ENCODE peak calls at places on chromosomes 5 and 9, in nine cellular contexts. One of them, this sample, is unnamed.

GRCh38 chr5:96408841-96409458 is 24.1 kb downstream of the PCSK1 start:
- DNase-seq in naive thymus-derived CD4-positive, alpha-beta T cell: no peak
- DNase-seq in NCI-H2029: no peak
- DNase-seq in HT1080: no peak
- DNase-seq in KBM-7: no peak
- DNase-seq in stimulated activated CD4-positive, alpha-beta T cell treated with anti-CD3 and anti-CD28 coated beads, Interleukin-1b, Interleukin-23, amount 100 ng/mL, for 1 hour: no peak
- DNase-seq in activated T-cell treated with anti-CD3 and anti-CD28 coated beads for 1 hour: no peak
- DNase-seq in neuronal stem cell: no peak
- DNase-seq in T-helper 2 cell: no peak
- DNase-seq in this sample: no peak

GRCh38 chr5:17277907-17278306 is 60.5 kb downstream of the BASP1 start:
- DNase-seq in naive thymus-derived CD4-positive, alpha-beta T cell: no peak
- DNase-seq in NCI-H2029: no peak
- DNase-seq in HT1080: no peak
- DNase-seq in KBM-7: no peak
- DNase-seq in stimulated activated CD4-positive, alpha-beta T cell treated with anti-CD3 and anti-CD28 coated beads, Interleukin-1b, Interleukin-23, amount 100 ng/mL, for 1 hour: no peak
- DNase-seq in activated T-cell treated with anti-CD3 and anti-CD28 coated beads for 1 hour: no peak
- DNase-seq in neuronal stem cell: no peak
- DNase-seq in T-helper 2 cell: no peak
- DNase-seq in this sample: no peak

GRCh38 chr5:154590093-154590724 is 112.2 kb upstream of the HAND1 start:
- DNase-seq in naive thymus-derived CD4-positive, alpha-beta T cell: no peak
- DNase-seq in NCI-H2029: no peak
- DNase-seq in HT1080: no peak
- DNase-seq in KBM-7: no peak
- DNase-seq in stimulated activated CD4-positive, alpha-beta T cell treated with anti-CD3 and anti-CD28 coated beads, Interleukin-1b, Interleukin-23, amount 100 ng/mL, for 1 hour: no peak
- DNase-seq in activated T-cell treated with anti-CD3 and anti-CD28 coated beads for 1 hour: no peak
- DNase-seq in neuronal stem cell: no peak
- DNase-seq in T-helper 2 cell: no peak
- DNase-seq in this sample: no peak

GRCh38 chr5:40334242-40334635 is 345.5 kb upstream of the PTGER4 start:
- DNase-seq in naive thymus-derived CD4-positive, alpha-beta T cell: no peak
- DNase-seq in NCI-H2029: no peak
- DNase-seq in HT1080: no peak
- DNase-seq in KBM-7: no peak
- DNase-seq in stimulated activated CD4-positive, alpha-beta T cell treated with anti-CD3 and anti-CD28 coated beads, Interleukin-1b, Interleukin-23, amount 100 ng/mL, for 1 hour: no peak
- DNase-seq in activated T-cell treated with anti-CD3 and anti-CD28 coated beads for 1 hour: no peak
- DNase-seq in neuronal stem cell: no peak
- DNase-seq in T-helper 2 cell: no peak
- DNase-seq in this sample: no peak

GRCh38 chr5:21810737-21811316 is 1042.3 kb downstream of the CDH12 start:
- DNase-seq in naive thymus-derived CD4-positive, alpha-beta T cell: no peak
- DNase-seq in NCI-H2029: peak
- DNase-seq in HT1080: no peak
- DNase-seq in KBM-7: peak
- DNase-seq in stimulated activated CD4-positive, alpha-beta T cell treated with anti-CD3 and anti-CD28 coated beads, Interleukin-1b, Interleukin-23, amount 100 ng/mL, for 1 hour: no peak
- DNase-seq in activated T-cell treated with anti-CD3 and anti-CD28 coated beads for 1 hour: no peak
- DNase-seq in neuronal stem cell: peak
- DNase-seq in T-helper 2 cell: no peak
- DNase-seq in this sample: no peak

GRCh38 chr9:93093449-93094293 is 2.3 kb upstream of the CARD19 start:
- DNase-seq in naive thymus-derived CD4-positive, alpha-beta T cell: no peak
- DNase-seq in NCI-H2029: no peak
- DNase-seq in HT1080: no peak
- DNase-seq in KBM-7: peak
- DNase-seq in stimulated activated CD4-positive, alpha-beta T cell treated with anti-CD3 and anti-CD28 coated beads, Interleukin-1b, Interleukin-23, amount 100 ng/mL, for 1 hour: no peak
- DNase-seq in activated T-cell treated with anti-CD3 and anti-CD28 coated beads for 1 hour: no peak
- DNase-seq in neuronal stem cell: no peak
- DNase-seq in T-helper 2 cell: no peak
- DNase-seq in this sample: peak

GRCh38 chr5:160651682-160652645 is 200.0 kb downstream of the ATP10B start:
- DNase-seq in naive thymus-derived CD4-positive, alpha-beta T cell: no peak
- DNase-seq in NCI-H2029: peak
- DNase-seq in HT1080: no peak
- DNase-seq in KBM-7: no peak
- DNase-seq in stimulated activated CD4-positive, alpha-beta T cell treated with anti-CD3 and anti-CD28 coated beads, Interleukin-1b, Interleukin-23, amount 100 ng/mL, for 1 hour: no peak
- DNase-seq in activated T-cell treated with anti-CD3 and anti-CD28 coated beads for 1 hour: no peak
- DNase-seq in neuronal stem cell: no peak
- DNase-seq in T-helper 2 cell: no peak
- DNase-seq in this sample: no peak

GRCh38 chr5:147835386-147835798 is 3.9 kb upstream of the SPINK1 start:
- DNase-seq in naive thymus-derived CD4-positive, alpha-beta T cell: no peak
- DNase-seq in NCI-H2029: peak
- DNase-seq in HT1080: no peak
- DNase-seq in KBM-7: no peak
- DNase-seq in stimulated activated CD4-positive, alpha-beta T cell treated with anti-CD3 and anti-CD28 coated beads, Interleukin-1b, Interleukin-23, amount 100 ng/mL, for 1 hour: no peak
- DNase-seq in activated T-cell treated with anti-CD3 and anti-CD28 coated beads for 1 hour: no peak
- DNase-seq in neuronal stem cell: no peak
- DNase-seq in T-helper 2 cell: no peak
- DNase-seq in this sample: no peak

GRCh38 chr5:137714931-137715330 is 21.0 kb downstream of the KLHL3 start:
- DNase-seq in naive thymus-derived CD4-positive, alpha-beta T cell: no peak
- DNase-seq in NCI-H2029: no peak
- DNase-seq in HT1080: no peak
- DNase-seq in KBM-7: no peak
- DNase-seq in stimulated activated CD4-positive, alpha-beta T cell treated with anti-CD3 and anti-CD28 coated beads, Interleukin-1b, Interleukin-23, amount 100 ng/mL, for 1 hour: no peak
- DNase-seq in activated T-cell treated with anti-CD3 and anti-CD28 coated beads for 1 hour: no peak
- DNase-seq in neuronal stem cell: no peak
- DNase-seq in T-helper 2 cell: no peak
- DNase-seq in this sample: no peak

GRCh38 chr5:141565826-141566575 is 52.8 kb downstream of the DIAPH1 start:
- DNase-seq in naive thymus-derived CD4-positive, alpha-beta T cell: no peak
- DNase-seq in NCI-H2029: no peak
- DNase-seq in HT1080: no peak
- DNase-seq in KBM-7: no peak
- DNase-seq in stimulated activated CD4-positive, alpha-beta T cell treated with anti-CD3 and anti-CD28 coated beads, Interleukin-1b, Interleukin-23, amount 100 ng/mL, for 1 hour: no peak
- DNase-seq in activated T-cell treated with anti-CD3 and anti-CD28 coated beads for 1 hour: no peak
- DNase-seq in neuronal stem cell: no peak
- DNase-seq in T-helper 2 cell: no peak
- DNase-seq in this sample: no peak

GRCh38 chr9:34254141-34254913 is 74.7 kb downstream of the KIF24 start:
- DNase-seq in naive thymus-derived CD4-positive, alpha-beta T cell: no peak
- DNase-seq in NCI-H2029: no peak
- DNase-seq in HT1080: peak
- DNase-seq in KBM-7: no peak
- DNase-seq in stimulated activated CD4-positive, alpha-beta T cell treated with anti-CD3 and anti-CD28 coated beads, Interleukin-1b, Interleukin-23, amount 100 ng/mL, for 1 hour: no peak
- DNase-seq in activated T-cell treated with anti-CD3 and anti-CD28 coated beads for 1 hour: no peak
- DNase-seq in neuronal stem cell: no peak
- DNase-seq in T-helper 2 cell: no peak
- DNase-seq in this sample: no peak

GRCh38 chr5:33734541-33734940 is 157.2 kb downstream of the ADAMTS12 start:
- DNase-seq in naive thymus-derived CD4-positive, alpha-beta T cell: no peak
- DNase-seq in NCI-H2029: no peak
- DNase-seq in HT1080: peak
- DNase-seq in KBM-7: no peak
- DNase-seq in stimulated activated CD4-positive, alpha-beta T cell treated with anti-CD3 and anti-CD28 coated beads, Interleukin-1b, Interleukin-23, amount 100 ng/mL, for 1 hour: no peak
- DNase-seq in activated T-cell treated with anti-CD3 and anti-CD28 coated beads for 1 hour: no peak
- DNase-seq in neuronal stem cell: no peak
- DNase-seq in T-helper 2 cell: no peak
- DNase-seq in this sample: no peak

GRCh38 chr5:170632266-170632984 is 128.6 kb downstream of the KCNIP1 start:
- DNase-seq in naive thymus-derived CD4-positive, alpha-beta T cell: no peak
- DNase-seq in NCI-H2029: no peak
- DNase-seq in HT1080: no peak
- DNase-seq in KBM-7: no peak
- DNase-seq in stimulated activated CD4-positive, alpha-beta T cell treated with anti-CD3 and anti-CD28 coated beads, Interleukin-1b, Interleukin-23, amount 100 ng/mL, for 1 hour: no peak
- DNase-seq in activated T-cell treated with anti-CD3 and anti-CD28 coated beads for 1 hour: no peak
- DNase-seq in neuronal stem cell: no peak
- DNase-seq in T-helper 2 cell: no peak
- DNase-seq in this sample: peak

GRCh38 chr5:147303976-147304375 is 69.2 kb downstream of the STK32A start:
- DNase-seq in naive thymus-derived CD4-positive, alpha-beta T cell: no peak
- DNase-seq in NCI-H2029: peak
- DNase-seq in HT1080: peak
- DNase-seq in KBM-7: no peak
- DNase-seq in stimulated activated CD4-positive, alpha-beta T cell treated with anti-CD3 and anti-CD28 coated beads, Interleukin-1b, Interleukin-23, amount 100 ng/mL, for 1 hour: no peak
- DNase-seq in activated T-cell treated with anti-CD3 and anti-CD28 coated beads for 1 hour: no peak
- DNase-seq in neuronal stem cell: no peak
- DNase-seq in T-helper 2 cell: no peak
- DNase-seq in this sample: no peak

GRCh38 chr5:79241535-79241979 is 5.6 kb downstream of the JMY start:
- DNase-seq in naive thymus-derived CD4-positive, alpha-beta T cell: no peak
- DNase-seq in NCI-H2029: no peak
- DNase-seq in HT1080: no peak
- DNase-seq in KBM-7: no peak
- DNase-seq in stimulated activated CD4-positive, alpha-beta T cell treated with anti-CD3 and anti-CD28 coated beads, Interleukin-1b, Interleukin-23, amount 100 ng/mL, for 1 hour: no peak
- DNase-seq in activated T-cell treated with anti-CD3 and anti-CD28 coated beads for 1 hour: no peak
- DNase-seq in neuronal stem cell: no peak
- DNase-seq in T-helper 2 cell: no peak
- DNase-seq in this sample: no peak

GRCh38 chr5:65722575-65723424 is 795 bp downstream of the NLN start:
- DNase-seq in naive thymus-derived CD4-positive, alpha-beta T cell: no peak
- DNase-seq in NCI-H2029: peak
- DNase-seq in HT1080: peak
- DNase-seq in KBM-7: peak
- DNase-seq in stimulated activated CD4-positive, alpha-beta T cell treated with anti-CD3 and anti-CD28 coated beads, Interleukin-1b, Interleukin-23, amount 100 ng/mL, for 1 hour: no peak
- DNase-seq in activated T-cell treated with anti-CD3 and anti-CD28 coated beads for 1 hour: no peak
- DNase-seq in neuronal stem cell: peak
- DNase-seq in T-helper 2 cell: no peak
- DNase-seq in this sample: peak

GRCh38 chr9:107273634-107274033 is 9.4 kb upstream of the RAD23B start:
- DNase-seq in naive thymus-derived CD4-positive, alpha-beta T cell: no peak
- DNase-seq in NCI-H2029: no peak
- DNase-seq in HT1080: no peak
- DNase-seq in KBM-7: no peak
- DNase-seq in stimulated activated CD4-positive, alpha-beta T cell treated with anti-CD3 and anti-CD28 coated beads, Interleukin-1b, Interleukin-23, amount 100 ng/mL, for 1 hour: no peak
- DNase-seq in activated T-cell treated with anti-CD3 and anti-CD28 coated beads for 1 hour: no peak
- DNase-seq in neuronal stem cell: no peak
- DNase-seq in T-helper 2 cell: no peak
- DNase-seq in this sample: no peak

GRCh38 chr5:37738057-37738691 is 101.7 kb downstream of the GDNF start:
- DNase-seq in naive thymus-derived CD4-positive, alpha-beta T cell: no peak
- DNase-seq in NCI-H2029: peak
- DNase-seq in HT1080: peak
- DNase-seq in KBM-7: peak
- DNase-seq in stimulated activated CD4-positive, alpha-beta T cell treated with anti-CD3 and anti-CD28 coated beads, Interleukin-1b, Interleukin-23, amount 100 ng/mL, for 1 hour: no peak
- DNase-seq in activated T-cell treated with anti-CD3 and anti-CD28 coated beads for 1 hour: no peak
- DNase-seq in neuronal stem cell: no peak
- DNase-seq in T-helper 2 cell: peak
- DNase-seq in this sample: peak

GRCh38 chr5:55868846-55869245 is 17.7 kb downstream of the IL31RA start:
- DNase-seq in naive thymus-derived CD4-positive, alpha-beta T cell: no peak
- DNase-seq in NCI-H2029: no peak
- DNase-seq in HT1080: peak
- DNase-seq in KBM-7: no peak
- DNase-seq in stimulated activated CD4-positive, alpha-beta T cell treated with anti-CD3 and anti-CD28 coated beads, Interleukin-1b, Interleukin-23, amount 100 ng/mL, for 1 hour: no peak
- DNase-seq in activated T-cell treated with anti-CD3 and anti-CD28 coated beads for 1 hour: no peak
- DNase-seq in neuronal stem cell: no peak
- DNase-seq in T-helper 2 cell: no peak
- DNase-seq in this sample: no peak

GRCh38 chr5:60677831-60678664 is 21.9 kb downstream of the DEPDC1B start:
- DNase-seq in naive thymus-derived CD4-positive, alpha-beta T cell: no peak
- DNase-seq in NCI-H2029: peak
- DNase-seq in HT1080: peak
- DNase-seq in KBM-7: peak
- DNase-seq in stimulated activated CD4-positive, alpha-beta T cell treated with anti-CD3 and anti-CD28 coated beads, Interleukin-1b, Interleukin-23, amount 100 ng/mL, for 1 hour: no peak
- DNase-seq in activated T-cell treated with anti-CD3 and anti-CD28 coated beads for 1 hour: no peak
- DNase-seq in neuronal stem cell: no peak
- DNase-seq in T-helper 2 cell: no peak
- DNase-seq in this sample: peak

GRCh38 chr9:88652876-88653275 is 117.9 kb downstream of the NXNL2 start:
- DNase-seq in naive thymus-derived CD4-positive, alpha-beta T cell: no peak
- DNase-seq in NCI-H2029: no peak
- DNase-seq in HT1080: no peak
- DNase-seq in KBM-7: no peak
- DNase-seq in stimulated activated CD4-positive, alpha-beta T cell treated with anti-CD3 and anti-CD28 coated beads, Interleukin-1b, Interleukin-23, amount 100 ng/mL, for 1 hour: no peak
- DNase-seq in activated T-cell treated with anti-CD3 and anti-CD28 coated beads for 1 hour: no peak
- DNase-seq in neuronal stem cell: no peak
- DNase-seq in T-helper 2 cell: no peak
- DNase-seq in this sample: no peak

GRCh38 chr9:71663931-71664459 is 104.3 kb downstream of the CEMIP2 start:
- DNase-seq in naive thymus-derived CD4-positive, alpha-beta T cell: no peak
- DNase-seq in NCI-H2029: no peak
- DNase-seq in HT1080: peak
- DNase-seq in KBM-7: no peak
- DNase-seq in stimulated activated CD4-positive, alpha-beta T cell treated with anti-CD3 and anti-CD28 coated beads, Interleukin-1b, Interleukin-23, amount 100 ng/mL, for 1 hour: no peak
- DNase-seq in activated T-cell treated with anti-CD3 and anti-CD28 coated beads for 1 hour: no peak
- DNase-seq in neuronal stem cell: peak
- DNase-seq in T-helper 2 cell: no peak
- DNase-seq in this sample: no peak

This sample was measured in RPMI8226.